ENCODE peak calls at places on chromosomes 7 and 10, in nine cellular contexts. One of them, this sample, is unnamed.

GRCh38 chr10:86650151-86650550 is 4.2 kb upstream of the OPN4 start:
- DNase-seq in Right ventricle myocardium superior: no peak
- DNase-seq in CD4-positive, alpha-beta T cell: no peak
- DNase-seq in IMR-90: no peak
- DNase-seq in right atrium auricular region: peak; percentile 40
- DNase-seq in activated CD4-positive, alpha-beta T cell treated with anti-CD3 and anti-CD28 coated beads for 48 hours: no peak
- DNase-seq in GM03348: no peak
- DNase-seq in HT1080: no peak
- DNase-seq in Jurkat, Clone E6-1: no peak
- DNase-seq in this sample: no peak

GRCh38 chr7:2637505-2638223 is 5.9 kb downstream of the TTYH3 start:
- DNase-seq in CD4-positive, alpha-beta T cell: no peak
- DNase-seq in right atrium auricular region: peak; percentile 78
- DNase-seq in Jurkat, Clone E6-1: no peak
- DNase-seq in Right ventricle myocardium superior: peak; percentile 81
- DNase-seq in IMR-90: no peak
- DNase-seq in HT1080: no peak
- DNase-seq in activated CD4-positive, alpha-beta T cell treated with anti-CD3 and anti-CD28 coated beads for 48 hours: no peak
- DNase-seq in GM03348: no peak
- DNase-seq in this sample: no peak

GRCh38 chr10:69506834-69507643 is 55.8 kb downstream of the TSPAN15 start:
- DNase-seq in IMR-90: no peak
- DNase-seq in Jurkat, Clone E6-1: no peak
- DNase-seq in activated CD4-positive, alpha-beta T cell treated with anti-CD3 and anti-CD28 coated beads for 48 hours: no peak
- DNase-seq in right atrium auricular region: peak; percentile 48
- DNase-seq in Right ventricle myocardium superior: no peak
- DNase-seq in GM03348: no peak
- DNase-seq in CD4-positive, alpha-beta T cell: no peak
- DNase-seq in HT1080: no peak
- DNase-seq in this sample: no peak

GRCh38 chr7:105621617-105622016 is 40.3 kb upstream of the EFCAB10 start:
- DNase-seq in Jurkat, Clone E6-1: no peak
- DNase-seq in IMR-90: peak; percentile 52
- DNase-seq in right atrium auricular region: no peak
- DNase-seq in Right ventricle myocardium superior: peak; percentile 70
- DNase-seq in CD4-positive, alpha-beta T cell: no peak
- DNase-seq in HT1080: no peak
- DNase-seq in GM03348: peak; percentile 87
- DNase-seq in activated CD4-positive, alpha-beta T cell treated with anti-CD3 and anti-CD28 coated beads for 48 hours: no peak
- DNase-seq in this sample: no peak

GRCh38 chr7:65509368-65510186 is 135.9 kb downstream of the ZNF92 start:
- DNase-seq in Right ventricle myocardium superior: peak; percentile 17
- DNase-seq in right atrium auricular region: no peak
- DNase-seq in CD4-positive, alpha-beta T cell: no peak
- DNase-seq in Jurkat, Clone E6-1: no peak
- DNase-seq in activated CD4-positive, alpha-beta T cell treated with anti-CD3 and anti-CD28 coated beads for 48 hours: no peak
- DNase-seq in IMR-90: no peak
- DNase-seq in HT1080: no peak
- DNase-seq in GM03348: no peak
- DNase-seq in this sample: no peak

GRCh38 chr7:55349126-55349525 is 16.0 kb upstream of the LANCL2 start:
- DNase-seq in Right ventricle myocardium superior: no peak
- DNase-seq in right atrium auricular region: no peak
- DNase-seq in Jurkat, Clone E6-1: no peak
- DNase-seq in HT1080: no peak
- DNase-seq in activated CD4-positive, alpha-beta T cell treated with anti-CD3 and anti-CD28 coated beads for 48 hours: no peak
- DNase-seq in IMR-90: no peak
- DNase-seq in CD4-positive, alpha-beta T cell: no peak
- DNase-seq in GM03348: no peak
- DNase-seq in this sample: no peak

GRCh38 chr10:11175823-11176243 is 158.2 kb downstream of the CELF2 start:
- DNase-seq in right atrium auricular region: no peak
- DNase-seq in IMR-90: no peak
- DNase-seq in CD4-positive, alpha-beta T cell: no peak
- DNase-seq in GM03348: no peak
- DNase-seq in Right ventricle myocardium superior: no peak
- DNase-seq in activated CD4-positive, alpha-beta T cell treated with anti-CD3 and anti-CD28 coated beads for 48 hours: no peak
- DNase-seq in HT1080: no peak
- DNase-seq in Jurkat, Clone E6-1: no peak
- DNase-seq in this sample: no peak

GRCh38 chr7:96346291-96346953 is 24.5 kb upstream of the SLC25A13 start:
- DNase-seq in CD4-positive, alpha-beta T cell: no peak
- DNase-seq in activated CD4-positive, alpha-beta T cell treated with anti-CD3 and anti-CD28 coated beads for 48 hours: no peak
- DNase-seq in right atrium auricular region: no peak
- DNase-seq in IMR-90: no peak
- DNase-seq in Jurkat, Clone E6-1: no peak
- DNase-seq in GM03348: no peak
- DNase-seq in Right ventricle myocardium superior: no peak
- DNase-seq in HT1080: no peak
- DNase-seq in this sample: no peak

GRCh38 chr7:137943132-137943551 is 58.7 kb downstream of the CREB3L2 start:
- DNase-seq in activated CD4-positive, alpha-beta T cell treated with anti-CD3 and anti-CD28 coated beads for 48 hours: no peak
- DNase-seq in GM03348: no peak
- DNase-seq in Jurkat, Clone E6-1: no peak
- DNase-seq in CD4-positive, alpha-beta T cell: no peak
- DNase-seq in Right ventricle myocardium superior: peak; percentile 56
- DNase-seq in HT1080: no peak
- DNase-seq in right atrium auricular region: peak; percentile 76
- DNase-seq in IMR-90: peak; percentile 98
- DNase-seq in this sample: no peak

GRCh38 chr7:44694326-44694725 is 54.3 kb upstream of the ZMIZ2 start:
- DNase-seq in CD4-positive, alpha-beta T cell: no peak
- DNase-seq in GM03348: no peak
- DNase-seq in activated CD4-positive, alpha-beta T cell treated with anti-CD3 and anti-CD28 coated beads for 48 hours: no peak
- DNase-seq in IMR-90: no peak
- DNase-seq in Right ventricle myocardium superior: no peak
- DNase-seq in Jurkat, Clone E6-1: no peak
- DNase-seq in HT1080: no peak
- DNase-seq in right atrium auricular region: no peak
- DNase-seq in this sample: no peak

GRCh38 chr10:119346063-119346835 is 138.9 kb downstream of the GRK5 start:
- DNase-seq in CD4-positive, alpha-beta T cell: no peak
- DNase-seq in Jurkat, Clone E6-1: no peak
- DNase-seq in HT1080: no peak
- DNase-seq in GM03348: no peak
- DNase-seq in IMR-90: no peak
- DNase-seq in Right ventricle myocardium superior: peak; percentile 80
- DNase-seq in activated CD4-positive, alpha-beta T cell treated with anti-CD3 and anti-CD28 coated beads for 48 hours: no peak
- DNase-seq in right atrium auricular region: no peak
- DNase-seq in this sample: no peak

GRCh38 chr10:12656518-12657142 is 307.3 kb downstream of the CAMK1D start:
- DNase-seq in CD4-positive, alpha-beta T cell: no peak
- DNase-seq in Jurkat, Clone E6-1: peak; percentile 80
- DNase-seq in Right ventricle myocardium superior: no peak
- DNase-seq in HT1080: peak; percentile 61
- DNase-seq in IMR-90: peak; percentile 75
- DNase-seq in right atrium auricular region: no peak
- DNase-seq in activated CD4-positive, alpha-beta T cell treated with anti-CD3 and anti-CD28 coated beads for 48 hours: no peak
- DNase-seq in GM03348: peak; percentile 71
- DNase-seq in this sample: no peak

GRCh38 chr10:83862723-83863122 is 276.6 kb upstream of the GHITM start:
- DNase-seq in CD4-positive, alpha-beta T cell: no peak
- DNase-seq in Right ventricle myocardium superior: no peak
- DNase-seq in HT1080: no peak
- DNase-seq in activated CD4-positive, alpha-beta T cell treated with anti-CD3 and anti-CD28 coated beads for 48 hours: no peak
- DNase-seq in Jurkat, Clone E6-1: no peak
- DNase-seq in GM03348: no peak
- DNase-seq in IMR-90: no peak
- DNase-seq in right atrium auricular region: no peak
- DNase-seq in this sample: no peak

GRCh38 chr7:121084748-121085336 is 96.3 kb downstream of the CPED1 start:
- DNase-seq in Jurkat, Clone E6-1: no peak
- DNase-seq in right atrium auricular region: no peak
- DNase-seq in GM03348: peak; percentile 71
- DNase-seq in CD4-positive, alpha-beta T cell: no peak
- DNase-seq in HT1080: peak; percentile 95
- DNase-seq in Right ventricle myocardium superior: no peak
- DNase-seq in IMR-90: peak; percentile 96
- DNase-seq in activated CD4-positive, alpha-beta T cell treated with anti-CD3 and anti-CD28 coated beads for 48 hours: no peak
- DNase-seq in this sample: no peak

GRCh38 chr10:49627031-49627430 is 13.2 kb downstream of the CHAT start:
- DNase-seq in Right ventricle myocardium superior: no peak
- DNase-seq in CD4-positive, alpha-beta T cell: no peak
- DNase-seq in Jurkat, Clone E6-1: no peak
- DNase-seq in HT1080: no peak
- DNase-seq in GM03348: no peak
- DNase-seq in activated CD4-positive, alpha-beta T cell treated with anti-CD3 and anti-CD28 coated beads for 48 hours: no peak
- DNase-seq in IMR-90: no peak
- DNase-seq in right atrium auricular region: no peak
- DNase-seq in this sample: no peak

GRCh38 chr7:128281605-128282380 is 40.7 kb downstream of the LEP start:
- DNase-seq in Right ventricle myocardium superior: no peak
- DNase-seq in right atrium auricular region: no peak
- DNase-seq in Jurkat, Clone E6-1: no peak
- DNase-seq in HT1080: no peak
- DNase-seq in CD4-positive, alpha-beta T cell: no peak
- DNase-seq in GM03348: no peak
- DNase-seq in IMR-90: no peak
- DNase-seq in activated CD4-positive, alpha-beta T cell treated with anti-CD3 and anti-CD28 coated beads for 48 hours: no peak
- DNase-seq in this sample: no peak

GRCh38 chr7:40211291-40212003 is 76.6 kb downstream of the SUGCT start:
- DNase-seq in CD4-positive, alpha-beta T cell: no peak
- DNase-seq in Jurkat, Clone E6-1: no peak
- DNase-seq in HT1080: no peak
- DNase-seq in GM03348: peak; percentile 51
- DNase-seq in activated CD4-positive, alpha-beta T cell treated with anti-CD3 and anti-CD28 coated beads for 48 hours: no peak
- DNase-seq in right atrium auricular region: no peak
- DNase-seq in IMR-90: peak; percentile 29
- DNase-seq in Right ventricle myocardium superior: no peak
- DNase-seq in this sample: no peak

GRCh38 chr7:26284995-26285632 is 6.5 kb upstream of the SNX10 start:
- DNase-seq in IMR-90: no peak
- DNase-seq in Jurkat, Clone E6-1: no peak
- DNase-seq in activated CD4-positive, alpha-beta T cell treated with anti-CD3 and anti-CD28 coated beads for 48 hours: no peak
- DNase-seq in CD4-positive, alpha-beta T cell: no peak
- DNase-seq in right atrium auricular region: no peak
- DNase-seq in HT1080: peak; percentile 32
- DNase-seq in Right ventricle myocardium superior: no peak
- DNase-seq in GM03348: peak; percentile 14
- DNase-seq in this sample: no peak

GRCh38 chr7:156116514-156116913 is 304.3 kb upstream of the SHH start:
- DNase-seq in Right ventricle myocardium superior: no peak
- DNase-seq in activated CD4-positive, alpha-beta T cell treated with anti-CD3 and anti-CD28 coated beads for 48 hours: no peak
- DNase-seq in HT1080: no peak
- DNase-seq in GM03348: no peak
- DNase-seq in right atrium auricular region: peak; percentile 34
- DNase-seq in CD4-positive, alpha-beta T cell: no peak
- DNase-seq in IMR-90: no peak
- DNase-seq in Jurkat, Clone E6-1: no peak
- DNase-seq in this sample: no peak

GRCh38 chr10:79056736-79057391 is 11.9 kb upstream of the ZMIZ1 start:
- DNase-seq in right atrium auricular region: no peak
- DNase-seq in Jurkat, Clone E6-1: no peak
- DNase-seq in HT1080: no peak
- DNase-seq in CD4-positive, alpha-beta T cell: no peak
- DNase-seq in GM03348: no peak
- DNase-seq in IMR-90: no peak
- DNase-seq in Right ventricle myocardium superior: no peak
- DNase-seq in activated CD4-positive, alpha-beta T cell treated with anti-CD3 and anti-CD28 coated beads for 48 hours: no peak
- DNase-seq in this sample: no peak

GRCh38 chr10:43235070-43235900 is 31.6 kb downstream of the RASGEF1A start:
- DNase-seq in GM03348: no peak
- DNase-seq in IMR-90: no peak
- DNase-seq in activated CD4-positive, alpha-beta T cell treated with anti-CD3 and anti-CD28 coated beads for 48 hours: no peak
- DNase-seq in right atrium auricular region: peak; percentile 38
- DNase-seq in Right ventricle myocardium superior: peak; percentile 13
- DNase-seq in Jurkat, Clone E6-1: no peak
- DNase-seq in CD4-positive, alpha-beta T cell: no peak
- DNase-seq in HT1080: no peak
- DNase-seq in this sample: no peak

GRCh38 chr10:33229252-33229943 is 105.1 kb downstream of the NRP1 start:
- DNase-seq in right atrium auricular region: no peak
- DNase-seq in IMR-90: no peak
- DNase-seq in activated CD4-positive, alpha-beta T cell treated with anti-CD3 and anti-CD28 coated beads for 48 hours: no peak
- DNase-seq in Jurkat, Clone E6-1: no peak
- DNase-seq in HT1080: peak; percentile 34
- DNase-seq in GM03348: peak; percentile 26
- DNase-seq in Right ventricle myocardium superior: no peak
- DNase-seq in CD4-positive, alpha-beta T cell: no peak
- DNase-seq in this sample: no peak

GRCh38 chr7:51013218-51013786 is 230.6 kb upstream of the GRB10 start:
- DNase-seq in IMR-90: no peak
- DNase-seq in activated CD4-positive, alpha-beta T cell treated with anti-CD3 and anti-CD28 coated beads for 48 hours: no peak
- DNase-seq in CD4-positive, alpha-beta T cell: no peak
- DNase-seq in HT1080: no peak
- DNase-seq in GM03348: peak; percentile 6
- DNase-seq in Jurkat, Clone E6-1: no peak
- DNase-seq in right atrium auricular region: peak; percentile 60
- DNase-seq in Right ventricle myocardium superior: no peak
- DNase-seq in this sample: no peak

This sample was measured in activated T-helper 1 cell treated with Interleukin-2 at 50 U/mL for 16 hours.